ENCODE peak calls at places on chromosome 13, in seven cellular contexts. One of them, this sample, is unnamed. For H3K36me3, the result is how much of the 10 kb centered on the place peaks cover.

GRCh38 chr13:50617134-50617721 is 226.3 kb downstream of the DLEU7 start:
- DNase-seq in lung: no peak
- DNase-seq in fibroblast of lung: peak
- DNase-seq in hepatocyte: no peak
- DNase-seq in breast epithelium: no peak
- DNase-seq in testis: no peak
- DNase-seq in CD8-positive, alpha-beta T cell: no peak
- DNase-seq in this sample: peak

GRCh38 chr13:84831666-84832657 is 949.7 kb upstream of the SLITRK1 start:
- DNase-seq in lung: no peak
- DNase-seq in fibroblast of lung: no peak
- DNase-seq in hepatocyte: no peak
- DNase-seq in breast epithelium: no peak
- DNase-seq in testis: no peak
- DNase-seq in CD8-positive, alpha-beta T cell: no peak
- DNase-seq in this sample: no peak

GRCh38 chr13:18936104-18936503 is 245.5 kb downstream of the TUBA3C start:
- DNase-seq in lung: no peak
- DNase-seq in fibroblast of lung: no peak
- DNase-seq in hepatocyte: no peak
- DNase-seq in breast epithelium: no peak
- DNase-seq in testis: no peak
- DNase-seq in CD8-positive, alpha-beta T cell: no peak
- DNase-seq in this sample: peak

GRCh38 chr13:58680115-58680514 is 1048.6 kb downstream of the PCDH17 start:
- DNase-seq in lung: no peak
- DNase-seq in fibroblast of lung: no peak
- DNase-seq in hepatocyte: peak
- DNase-seq in breast epithelium: no peak
- DNase-seq in testis: no peak
- DNase-seq in CD8-positive, alpha-beta T cell: no peak
- DNase-seq in this sample: no peak

GRCh38 chr13:97583884-97584497 is 150.0 kb downstream of the RAP2A start:
- DNase-seq in lung: no peak
- DNase-seq in fibroblast of lung: no peak
- DNase-seq in hepatocyte: peak
- DNase-seq in breast epithelium: no peak
- DNase-seq in testis: no peak
- DNase-seq in CD8-positive, alpha-beta T cell: no peak
- DNase-seq in this sample: no peak

GRCh38 chr13:32284927-32285632 is 30.1 kb downstream of the ZAR1L start:
- DNase-seq in lung: peak
- DNase-seq in fibroblast of lung: peak
- DNase-seq in hepatocyte: no peak
- DNase-seq in breast epithelium: no peak
- DNase-seq in testis: peak
- DNase-seq in CD8-positive, alpha-beta T cell: no peak
- DNase-seq in this sample: peak

GRCh38 chr13:73336789-73337188 is 278.0 kb downstream of the KLF5 start:
- DNase-seq in lung: no peak
- DNase-seq in fibroblast of lung: peak
- DNase-seq in hepatocyte: no peak
- DNase-seq in breast epithelium: no peak
- DNase-seq in testis: no peak
- DNase-seq in CD8-positive, alpha-beta T cell: no peak
- DNase-seq in this sample: peak

GRCh38 chr13:106772202-106772601 is 204.3 kb upstream of the ARGLU1 start:
- DNase-seq in lung: no peak
- DNase-seq in fibroblast of lung: no peak
- DNase-seq in hepatocyte: peak
- DNase-seq in breast epithelium: no peak
- DNase-seq in testis: no peak
- DNase-seq in CD8-positive, alpha-beta T cell: no peak
- DNase-seq in this sample: no peak

GRCh38 chr13:23867027-23867491 is 22.1 kb downstream of the MIPEP start:
- DNase-seq in lung: no peak
- DNase-seq in fibroblast of lung: peak
- DNase-seq in hepatocyte: peak
- DNase-seq in breast epithelium: no peak
- DNase-seq in testis: no peak
- DNase-seq in CD8-positive, alpha-beta T cell: no peak
- DNase-seq in this sample: peak

GRCh38 chr13:80263745-80264513 is 77.0 kb downstream of the SPRY2 start:
- DNase-seq in lung: no peak
- DNase-seq in fibroblast of lung: no peak
- DNase-seq in hepatocyte: no peak
- DNase-seq in breast epithelium: no peak
- DNase-seq in testis: no peak
- DNase-seq in CD8-positive, alpha-beta T cell: no peak
- DNase-seq in this sample: no peak

GRCh38 chr13:105342421-105342820 is 1193.0 kb downstream of the EFNB2 start:
- DNase-seq in lung: no peak
- DNase-seq in fibroblast of lung: peak
- DNase-seq in hepatocyte: no peak
- DNase-seq in breast epithelium: no peak
- DNase-seq in testis: no peak
- DNase-seq in CD8-positive, alpha-beta T cell: no peak
- DNase-seq in this sample: no peak

GRCh38 chr13:97921146-97921776 is 32.2 kb upstream of the IPO5 start:
- DNase-seq in lung: no peak
- DNase-seq in fibroblast of lung: no peak
- DNase-seq in hepatocyte: peak
- DNase-seq in breast epithelium: no peak
- DNase-seq in testis: peak
- DNase-seq in CD8-positive, alpha-beta T cell: no peak
- DNase-seq in this sample: no peak

GRCh38 chr13:59774511-59774911 is 389.2 kb downstream of the DIAPH3 start:
- DNase-seq in lung: no peak
- DNase-seq in fibroblast of lung: peak
- DNase-seq in hepatocyte: peak
- DNase-seq in breast epithelium: no peak
- DNase-seq in testis: no peak
- DNase-seq in CD8-positive, alpha-beta T cell: no peak
- DNase-seq in this sample: peak

GRCh38 chr13:91361755-91362271 is 14.3 kb downstream of the MIR17HG start:
- DNase-seq in lung: no peak
- DNase-seq in fibroblast of lung: no peak
- DNase-seq in hepatocyte: no peak
- DNase-seq in breast epithelium: no peak
- DNase-seq in testis: no peak
- DNase-seq in CD8-positive, alpha-beta T cell: no peak
- DNase-seq in this sample: peak

GRCh38 chr13:102769679-102770078 is 3.9 kb downstream of the TEX30 start:
- DNase-seq in lung: no peak
- DNase-seq in fibroblast of lung: no peak
- DNase-seq in hepatocyte: no peak
- DNase-seq in breast epithelium: no peak
- DNase-seq in testis: no peak
- DNase-seq in CD8-positive, alpha-beta T cell: no peak
- DNase-seq in this sample: peak

GRCh38 chr13:67369895-67370660 is 139.9 kb upstream of the PCDH9 start:
- DNase-seq in lung: no peak
- DNase-seq in fibroblast of lung: peak
- DNase-seq in hepatocyte: peak
- DNase-seq in breast epithelium: no peak
- DNase-seq in testis: no peak
- DNase-seq in CD8-positive, alpha-beta T cell: no peak
- DNase-seq in this sample: peak

GRCh38 chr13:20231839-20232555 is at the start of gene GJB6:
- DNase-seq in lung: no peak
- DNase-seq in fibroblast of lung: no peak
- DNase-seq in hepatocyte: peak
- DNase-seq in breast epithelium: no peak
- DNase-seq in testis: no peak
- DNase-seq in CD8-positive, alpha-beta T cell: no peak
- DNase-seq in this sample: peak

GRCh38 chr13:112690242-112690943 is 555 bp downstream of the ATP11A start:
- DNase-seq in lung: no peak
- DNase-seq in fibroblast of lung: peak
- DNase-seq in hepatocyte: peak
- DNase-seq in breast epithelium: no peak
- DNase-seq in testis: no peak
- DNase-seq in CD8-positive, alpha-beta T cell: peak
- DNase-seq in this sample: no peak

GRCh38 chr13:107223867-107224266 is 655.9 kb upstream of the ARGLU1 start:
- DNase-seq in lung: no peak
- DNase-seq in fibroblast of lung: no peak
- DNase-seq in hepatocyte: no peak
- DNase-seq in breast epithelium: no peak
- DNase-seq in testis: no peak
- DNase-seq in CD8-positive, alpha-beta T cell: no peak
- DNase-seq in this sample: no peak

GRCh38 chr13:74250738-74251190 is 116.6 kb upstream of the KLF12 start:
- DNase-seq in lung: no peak
- DNase-seq in fibroblast of lung: peak
- DNase-seq in hepatocyte: no peak
- DNase-seq in breast epithelium: no peak
- DNase-seq in testis: no peak
- DNase-seq in CD8-positive, alpha-beta T cell: no peak
- DNase-seq in this sample: peak

GRCh38 chr13:79966039-79966438 is 374.9 kb downstream of the SPRY2 start:
- DNase-seq in lung: no peak
- DNase-seq in fibroblast of lung: no peak
- DNase-seq in hepatocyte: no peak
- DNase-seq in breast epithelium: no peak
- DNase-seq in testis: no peak
- DNase-seq in CD8-positive, alpha-beta T cell: no peak
- DNase-seq in this sample: no peak

GRCh38 chr13:97058896-97059295 is 64.6 kb upstream of the OXGR1 start:
- DNase-seq in lung: no peak
- DNase-seq in fibroblast of lung: peak
- DNase-seq in hepatocyte: no peak
- DNase-seq in breast epithelium: no peak
- DNase-seq in testis: no peak
- DNase-seq in CD8-positive, alpha-beta T cell: no peak
- DNase-seq in this sample: no peak

GRCh38 chr13:113783966-113784644 is 25.1 kb downstream of the TMEM255B start:
- DNase-seq in lung: no peak
- DNase-seq in fibroblast of lung: no peak
- DNase-seq in hepatocyte: no peak
- DNase-seq in breast epithelium: no peak
- DNase-seq in testis: no peak
- DNase-seq in CD8-positive, alpha-beta T cell: no peak
- DNase-seq in this sample: no peak

GRCh38 chr13:43297967-43298366 is 274.6 kb downstream of the DNAJC15 start:
- DNase-seq in lung: no peak
- DNase-seq in fibroblast of lung: no peak
- DNase-seq in hepatocyte: no peak
- DNase-seq in breast epithelium: no peak
- DNase-seq in testis: no peak
- DNase-seq in CD8-positive, alpha-beta T cell: no peak
- DNase-seq in this sample: no peak
- H3K4me3 ChIP-seq in lung: no peak
- H3K4me3 ChIP-seq in fibroblast of lung: no peak
- H3K4me3 ChIP-seq in hepatocyte: no peak
- H3K4me3 ChIP-seq in breast epithelium: no peak
- H3K4me3 ChIP-seq in testis: no peak
- H3K4me3 ChIP-seq in CD8-positive, alpha-beta T cell: no peak
- H3K4me3 ChIP-seq in this sample: no peak

GRCh38 chr13:30027569-30028455 is 177.4 kb upstream of the UBL3 start:
- DNase-seq in lung: no peak
- DNase-seq in fibroblast of lung: peak
- DNase-seq in hepatocyte: no peak
- DNase-seq in breast epithelium: no peak
- DNase-seq in testis: no peak
- DNase-seq in CD8-positive, alpha-beta T cell: no peak
- DNase-seq in this sample: no peak
- TF ChIP-seq CTCF in lung: no peak
- TF ChIP-seq CTCF in fibroblast of lung: no peak
- TF ChIP-seq CTCF in hepatocyte: no peak
- TF ChIP-seq CTCF in breast epithelium: no peak
- TF ChIP-seq CTCF in testis: no peak
- TF ChIP-seq CTCF in CD8-positive, alpha-beta T cell: no peak
- TF ChIP-seq CTCF in this sample: no peak

GRCh38 chr13:99540530-99540929 is 39.3 kb downstream of the TM9SF2 start:
- DNase-seq in lung: no peak
- DNase-seq in fibroblast of lung: peak
- DNase-seq in hepatocyte: no peak
- DNase-seq in breast epithelium: no peak
- DNase-seq in testis: no peak
- DNase-seq in CD8-positive, alpha-beta T cell: no peak
- DNase-seq in this sample: no peak

GRCh38 chr13:99548448-99548847 is 47.2 kb downstream of the TM9SF2 start:
- DNase-seq in lung: no peak
- DNase-seq in fibroblast of lung: no peak
- DNase-seq in hepatocyte: no peak
- DNase-seq in breast epithelium: no peak
- DNase-seq in testis: no peak
- DNase-seq in CD8-positive, alpha-beta T cell: no peak
- DNase-seq in this sample: no peak

GRCh38 chr13:99546878-99547277 is 45.6 kb downstream of the TM9SF2 start:
- DNase-seq in lung: no peak
- DNase-seq in fibroblast of lung: no peak
- DNase-seq in hepatocyte: no peak
- DNase-seq in breast epithelium: no peak
- DNase-seq in testis: no peak
- DNase-seq in CD8-positive, alpha-beta T cell: no peak
- DNase-seq in this sample: no peak

GRCh38 chr13:99542788-99543406 is 41.6 kb downstream of the TM9SF2 start:
- DNase-seq in lung: no peak
- DNase-seq in fibroblast of lung: no peak
- DNase-seq in hepatocyte: no peak
- DNase-seq in breast epithelium: no peak
- DNase-seq in testis: no peak
- DNase-seq in CD8-positive, alpha-beta T cell: no peak
- DNase-seq in this sample: no peak

GRCh38 chr13:99545979-99546378 is 44.7 kb downstream of the TM9SF2 start:
- DNase-seq in lung: no peak
- DNase-seq in fibroblast of lung: no peak
- DNase-seq in hepatocyte: no peak
- DNase-seq in breast epithelium: no peak
- DNase-seq in testis: no peak
- DNase-seq in CD8-positive, alpha-beta T cell: no peak
- DNase-seq in this sample: peak
- H3K36me3 ChIP-seq in lung: under half
- H3K36me3 ChIP-seq in fibroblast of lung: under half
- H3K36me3 ChIP-seq in hepatocyte: under half
- H3K36me3 ChIP-seq in breast epithelium: under half
- H3K36me3 ChIP-seq in testis: under half
- H3K36me3 ChIP-seq in CD8-positive, alpha-beta T cell: under half
- H3K36me3 ChIP-seq in this sample: under half

GRCh38 chr13:41543664-41544300 is 86.4 kb downstream of the RGCC start:
- DNase-seq in lung: no peak
- DNase-seq in fibroblast of lung: peak
- DNase-seq in hepatocyte: peak
- DNase-seq in breast epithelium: no peak
- DNase-seq in testis: no peak
- DNase-seq in CD8-positive, alpha-beta T cell: no peak
- DNase-seq in this sample: no peak
- H3K4me3 ChIP-seq in lung: no peak
- H3K4me3 ChIP-seq in fibroblast of lung: no peak
- H3K4me3 ChIP-seq in hepatocyte: no peak
- H3K4me3 ChIP-seq in breast epithelium: no peak
- H3K4me3 ChIP-seq in testis: no peak
- H3K4me3 ChIP-seq in CD8-positive, alpha-beta T cell: no peak
- H3K4me3 ChIP-seq in this sample: no peak

GRCh38 chr13:39037880-39038568 is at the start of the genes NHLRC3 and PROSER1:
- DNase-seq in lung: peak
- DNase-seq in fibroblast of lung: peak
- DNase-seq in hepatocyte: peak
- DNase-seq in breast epithelium: peak
- DNase-seq in testis: peak
- DNase-seq in CD8-positive, alpha-beta T cell: peak
- DNase-seq in this sample: peak
- TF ChIP-seq CTCF in lung: no peak
- TF ChIP-seq CTCF in fibroblast of lung: no peak
- TF ChIP-seq CTCF in hepatocyte: no peak
- TF ChIP-seq CTCF in breast epithelium: no peak
- TF ChIP-seq CTCF in testis: peak
- TF ChIP-seq CTCF in CD8-positive, alpha-beta T cell: no peak
- TF ChIP-seq CTCF in this sample: no peak

This sample was measured in bronchial epithelial cell.